ENCODE peak calls at places on chromosomes 12 and 14, in six cellular contexts. C is H4, Q is progenitor cell of endocrine pancreas, D is fibroblast of lung, F is GM04503, E is GM04504. R is an unnamed sample.

GRCh38 chr12:31849090-31849687 is 110.0 kb upstream of the RESF1 start:
- DNase-seq in Q (no peak), D (peak), C (no peak), E (no peak), F (no peak), R (no peak)

GRCh38 chr14:68978550-68978911 is 571 bp downstream of the ACTN1 start:
- DNase-seq in C (no peak), F (no peak), D (peak), Q (peak), E (no peak), R (no peak)

GRCh38 chr12:104473374-104473983 is 16.7 kb downstream of the CHST11 start:
- DNase-seq in Q (no peak), C (no peak), F (no peak), E (no peak), D (no peak), R (no peak)

GRCh38 chr12:3273409-3273853 is 196.3 kb downstream of the TSPAN9 start:
- DNase-seq in Q (no peak), C (no peak), E (no peak), D (peak), F (no peak), R (no peak)

GRCh38 chr12:92133166-92133565 is 12.5 kb downstream of the BTG1 start:
- DNase-seq in F (no peak), D (peak), Q (no peak), C (no peak), E (no peak), R (no peak)

GRCh38 chr12:49957570-49957967 is 4.1 kb upstream of the AQP5 start:
- DNase-seq in Q (no peak), D (no peak), F (no peak), E (no peak), C (no peak), R (no peak)

GRCh38 chr12:22802883-22803640 is 178.1 kb downstream of the ETNK1 start:
- DNase-seq in C (no peak), D (no peak), F (no peak), E (no peak), Q (no peak), R (no peak)

GRCh38 chr12:9792185-9792900 is 31.6 kb upstream of the CD69 start:
- DNase-seq in F (no peak), Q (no peak), C (no peak), E (no peak), D (no peak), R (no peak)

GRCh38 chr12:131003676-131004075 is 50.0 kb downstream of the ADGRD1 start:
- DNase-seq in Q (no peak), E (no peak), C (no peak), F (no peak), D (no peak), R (no peak)

GRCh38 chr14:74491952-74492351 is 1.2 kb downstream of the NPC2 start:
- DNase-seq in F (no peak), E (no peak), D (peak), Q (no peak), C (peak), R (no peak)

GRCh38 chr12:69688496-69689427 is 10.3 kb downstream of the BEST3 start:
- DNase-seq in Q (no peak), D (peak), F (peak), E (peak), C (peak), R (peak)

R was measured in AG09319.